ENCODE peak calls at places on chromosomes 2 and 18, in six cellular contexts. X, Y, I, T, F and C are unnamed samples.

GRCh38 chr2:85994421-85994777 is 105.6 kb upstream of the ST3GAL5 start:
- DNase-seq in X (no peak), Y (no peak), I (no peak), T (peak), F (no peak), C (peak)

GRCh38 chr2:217162533-217162932 is 302.7 kb upstream of the TNP1 start:
- DNase-seq in X (peak), Y (no peak), I (peak), T (peak), F (peak), C (no peak)

GRCh38 chr2:86673011-86673410 is 47.1 kb upstream of the RMND5A start:
- DNase-seq in X (no peak), Y (no peak), I (no peak), T (no peak), F (no peak), C (no peak)

GRCh38 chr2:227052879-227053278 is 111.1 kb downstream of the COL4A4 start:
- DNase-seq in X (no peak), Y (no peak), I (no peak), T (no peak), F (peak), C (no peak)

GRCh38 chr2:54636425-54637139 is 86.9 kb upstream of the EML6 start:
- DNase-seq in X (no peak), Y (no peak), I (no peak), T (no peak), F (no peak), C (peak)

GRCh38 chr2:229910832-229911412 is 10.9 kb downstream of the TRIP12 start:
- DNase-seq in X (no peak), Y (no peak), I (no peak), T (peak), F (peak), C (no peak)

GRCh38 chr2:212905640-212906201 is 245.7 kb downstream of the IKZF2 start:
- DNase-seq in X (peak), Y (no peak), I (no peak), T (no peak), F (peak), C (no peak)

GRCh38 chr2:75503048-75503607 is 57.6 kb downstream of the EVA1A start:
- DNase-seq in X (peak), Y (no peak), I (no peak), T (no peak), F (peak), C (no peak)

GRCh38 chr2:120352701-120353590 is 7.0 kb downstream of the INHBB start:
- DNase-seq in X (no peak), Y (no peak), I (no peak), T (no peak), F (peak), C (no peak)

GRCh38 chr2:240138275-240138984 is 2.0 kb downstream of the OTOS start:
- DNase-seq in X (no peak), Y (no peak), I (no peak), T (no peak), F (peak), C (no peak)

GRCh38 chr2:130355181-130355577 is 677 bp upstream of the PTPN18 start:
- DNase-seq in X (no peak), Y (peak), I (no peak), T (no peak), F (no peak), C (no peak)

GRCh38 chr2:42339191-42339912 is 21.7 kb downstream of the COX7A2L start:
- DNase-seq in X (no peak), Y (no peak), I (no peak), T (no peak), F (no peak), C (no peak)
- TF ChIP-seq CTCF in X (no peak), Y (no peak), I (no peak), T (no peak), F (no peak), C (no peak)

GRCh38 chr2:104448661-104449410 is 405.1 kb upstream of the POU3F3 start:
- DNase-seq in X (no peak), Y (no peak), I (no peak), T (no peak), F (no peak), C (no peak)

GRCh38 chr2:104444392-104444791 is 409.5 kb upstream of the POU3F3 start:
- DNase-seq in X (peak), Y (no peak), I (no peak), T (no peak), F (no peak), C (no peak)

GRCh38 chr2:104452558-104452957 is 401.4 kb upstream of the POU3F3 start:
- DNase-seq in X (no peak), Y (no peak), I (no peak), T (no peak), F (no peak), C (no peak)

GRCh38 chr2:104444840-104445239 is 409.1 kb upstream of the POU3F3 start:
- DNase-seq in X (no peak), Y (no peak), I (no peak), T (no peak), F (no peak), C (no peak)

GRCh38 chr2:104447831-104448434 is 406.0 kb upstream of the POU3F3 start:
- DNase-seq in X (no peak), Y (no peak), I (no peak), T (no peak), F (no peak), C (no peak)
- TF ChIP-seq CTCF in X (no peak), Y (no peak), I (no peak), T (no peak), F (no peak), C (peak)

GRCh38 chr18:30746224-30746623 is 296.3 kb downstream of the DSC3 start:
- DNase-seq in X (no peak), Y (no peak), I (no peak), T (no peak), F (no peak), C (no peak)
- TF ChIP-seq CTCF in X (no peak), Y (no peak), I (no peak), T (no peak), F (no peak), C (no peak)

DNA sequence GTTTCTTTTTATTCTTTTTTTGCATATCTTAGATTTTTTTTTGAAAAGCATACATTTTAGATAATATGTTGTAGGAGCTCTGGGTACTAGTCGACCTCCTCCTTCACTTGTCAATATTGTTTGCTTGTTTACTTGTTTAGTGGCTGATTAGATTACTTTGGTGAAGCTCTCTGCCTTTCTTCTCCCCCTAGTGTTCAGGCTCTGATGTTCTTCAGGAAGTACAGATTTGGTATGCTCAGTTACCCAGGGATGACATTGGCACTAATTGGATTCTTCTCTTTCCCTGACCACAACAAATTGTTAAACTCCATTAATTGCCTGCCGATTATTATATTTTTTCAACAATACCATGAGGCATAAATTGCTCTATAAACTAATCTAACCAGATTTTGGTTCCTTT is 491.2 kb downstream of the SUCLG1 start:
- DNase-seq in X (no peak), Y (no peak), I (no peak), T (no peak), F (no peak), C (no peak)
- TF ChIP-seq CTCF in X (no peak), Y (no peak), I (no peak), T (no peak), F (peak), C (no peak)

DNA sequence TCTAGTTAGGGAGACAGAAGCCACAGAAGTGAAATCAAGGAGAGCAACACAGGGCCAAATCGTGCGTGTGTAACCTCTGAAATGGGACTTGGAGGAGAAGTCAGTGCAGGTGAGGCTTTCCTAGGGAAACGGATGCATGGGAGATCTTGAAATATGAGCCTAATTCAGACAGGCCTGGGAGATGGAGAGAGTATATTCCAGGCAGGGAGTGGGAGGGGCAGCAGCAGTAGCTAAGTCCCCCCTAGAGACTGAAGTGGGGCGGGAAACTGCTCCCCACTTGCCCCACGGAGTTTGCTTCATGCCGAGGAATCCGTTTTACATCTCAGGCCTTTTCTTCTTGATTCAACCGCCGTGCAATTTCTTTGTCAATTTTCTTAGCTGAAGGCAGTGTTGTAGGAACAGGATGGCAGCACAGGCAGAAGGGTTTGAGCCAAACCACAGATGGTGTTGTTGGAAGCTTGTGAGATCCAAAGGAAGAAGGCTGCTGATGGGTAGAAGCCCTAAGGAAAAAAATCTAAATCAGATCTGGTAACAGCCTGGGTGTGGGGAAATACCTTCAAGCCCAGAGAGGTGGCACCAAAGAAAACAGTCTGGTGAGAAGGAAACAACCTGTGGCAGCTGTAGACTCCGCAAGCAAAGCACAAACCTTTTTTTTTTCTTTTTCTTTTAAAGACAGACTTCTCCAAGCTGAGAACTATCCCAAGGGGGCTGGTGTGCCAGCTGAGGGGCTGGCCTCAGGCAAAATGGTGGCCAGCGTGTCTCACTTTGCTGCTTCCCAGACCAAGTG is 40.2 kb downstream of the EPAS1 start:
- DNase-seq in X (no peak), Y (no peak), I (no peak), T (no peak), F (no peak), C (no peak)
- TF ChIP-seq CTCF in X (no peak), Y (no peak), I (no peak), T (no peak), F (no peak), C (no peak)

DNA sequence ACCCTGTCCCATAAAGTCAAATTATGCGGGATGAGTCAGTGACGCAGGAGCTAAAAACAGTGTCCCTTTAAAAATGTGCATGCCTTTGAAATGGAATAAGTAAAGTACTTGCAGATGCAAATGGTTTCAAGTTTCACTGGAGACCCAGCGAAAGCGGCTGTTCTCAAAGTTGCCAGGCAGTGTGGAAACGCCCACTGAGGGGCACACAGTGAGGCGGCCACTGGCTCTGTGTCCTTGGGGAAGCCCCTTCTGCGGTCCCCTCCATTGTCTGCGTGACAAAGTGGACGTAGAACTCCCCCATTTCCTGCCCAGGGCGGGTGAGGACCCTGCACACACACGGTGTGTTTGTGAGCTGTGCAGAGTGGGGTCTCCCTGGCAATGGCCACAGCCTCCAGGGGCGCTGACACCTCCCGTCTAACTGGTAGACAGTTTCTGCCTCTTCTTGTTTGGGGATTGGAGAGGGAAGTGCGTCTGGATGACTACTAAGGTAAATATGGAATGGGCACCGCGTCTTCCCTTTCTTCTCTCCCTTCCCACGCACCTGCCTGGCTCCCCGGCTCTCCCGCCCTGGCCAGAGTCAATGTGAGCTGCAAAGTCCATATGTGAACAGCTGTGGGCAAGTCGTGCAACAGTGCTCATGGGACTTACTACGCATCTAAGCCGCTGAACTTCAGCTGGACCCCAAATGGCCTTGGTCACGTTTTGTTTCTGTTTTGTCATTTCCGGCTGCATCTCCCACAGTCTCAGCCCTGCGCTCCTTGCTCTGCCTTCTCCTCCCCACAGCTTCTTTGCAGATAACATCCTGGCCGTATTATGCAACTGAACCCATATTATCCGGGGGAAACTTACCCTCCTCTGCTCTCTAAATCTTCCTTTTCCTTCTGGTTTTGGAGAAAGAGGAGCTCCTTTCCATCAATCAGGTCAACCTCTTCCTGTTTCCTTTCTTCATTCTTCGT is 33.7 kb upstream of the ZNF516 start:
- DNase-seq in X (peak), Y (peak), I (no peak), T (peak), F (no peak), C (no peak)
- TF ChIP-seq CTCF in X (peak), Y (no peak), I (no peak), T (peak), F (no peak), C (no peak)

GRCh38 chr2:21123473-21124393 is at the start of gene TDRD15:
- DNase-seq in X (no peak), Y (no peak), I (no peak), T (no peak), F (no peak), C (peak)

GRCh38 chr2:21117688-21118087 is 6.1 kb upstream of the TDRD15 start:
- DNase-seq in X (no peak), Y (no peak), I (no peak), T (no peak), F (no peak), C (no peak)

DNA sequence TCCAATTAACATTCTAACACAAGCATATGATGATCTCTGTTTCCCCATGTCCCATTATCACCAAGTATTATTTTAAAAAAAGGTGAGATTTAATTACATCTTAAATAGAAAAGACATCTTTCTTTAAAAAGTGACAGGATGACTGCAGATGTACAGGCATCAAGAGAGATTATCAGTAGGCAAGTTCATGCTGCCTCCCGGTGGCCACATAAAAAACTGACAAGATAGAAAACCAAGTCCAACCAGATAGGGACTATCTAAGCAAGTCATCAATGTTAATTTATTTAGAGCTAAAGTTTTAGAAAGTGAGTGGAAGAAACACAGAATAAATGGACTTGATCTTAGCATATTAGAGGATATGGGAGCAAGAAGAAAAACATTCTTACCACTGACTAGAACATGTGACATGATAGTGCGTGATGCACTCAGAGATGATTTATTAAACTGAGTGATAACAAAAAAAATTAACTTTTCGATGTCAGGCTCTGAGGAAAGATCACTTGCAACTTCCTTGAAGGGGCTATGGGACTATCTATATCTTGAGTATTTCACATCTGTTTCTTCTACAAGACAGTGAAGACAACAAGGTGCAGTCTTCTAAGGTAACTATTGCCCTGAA is 5.4 kb upstream of the TDRD15 start:
- DNase-seq in X (peak), Y (no peak), I (no peak), T (peak), F (peak), C (no peak)
- TF ChIP-seq CTCF in X (peak), Y (no peak), I (no peak), T (peak), F (peak), C (peak)

GRCh38 chr2:111900859-111901258 is 2.5 kb downstream of the MERTK start:
- DNase-seq in X (peak), Y (no peak), I (no peak), T (no peak), F (peak), C (peak)
- TF ChIP-seq CTCF in X (peak), Y (peak), I (no peak), T (no peak), F (peak), C (peak)